ENCODE peak calls at places on chromosomes 6 and 20, in nine cellular contexts. W is osteocyte; O is CD4-positive, alpha-beta T cell; V is psoas muscle; I is cardiac muscle cell; T is AG10803; E is tibial nerve; Y is foreskin fibroblast; Q is fibroblast of mammary gland. F is an unnamed sample.

GRCh38 chr6:139175389-139175788 is 40.5 kb downstream of the HECA start:
- DNase-seq in O (no peak), V (no peak), T (no peak), Y (no peak), W (no peak), I (no peak), Q (no peak), E (no peak), F (no peak)

GRCh38 chr6:156262014-156262413 is 515.2 kb upstream of the ARID1B start:
- DNase-seq in W (no peak), Y (no peak), I (no peak), T (no peak), Q (no peak), E (no peak), V (no peak), O (no peak), F (no peak)

GRCh38 chr6:7042056-7042653 is 65.6 kb upstream of the RREB1 start:
- DNase-seq in T (no peak), W (no peak), I (peak), E (no peak), Q (no peak), Y (no peak), O (no peak), V (no peak), F (no peak)

GRCh38 chr6:43951063-43951755 is 176.0 kb downstream of the MRPL14 start:
- DNase-seq in E (no peak), Y (peak), W (peak), T (peak), Q (peak), I (peak), O (no peak), V (peak), F (no peak)

GRCh38 chr20:49028684-49029083 is 17.4 kb upstream of the CSE1L start:
- DNase-seq in O (no peak), V (no peak), Y (peak), W (no peak), I (peak), T (peak), E (no peak), Q (peak), F (no peak)

GRCh38 chr6:159134701-159135364 is 34.4 kb upstream of the FNDC1 start:
- DNase-seq in I (peak), W (no peak), V (peak), Q (peak), T (peak), O (peak), Y (peak), E (peak), F (peak)

GRCh38 chr6:125197795-125198269 is 44.3 kb downstream of the TPD52L1 start:
- DNase-seq in O (no peak), Y (peak), T (peak), E (peak), W (no peak), I (peak), V (peak), Q (peak), F (peak)

GRCh38 chr20:10216146-10216741 is 2.4 kb upstream of the SNAP25 start:
- DNase-seq in Q (peak), T (no peak), Y (no peak), W (no peak), O (no peak), V (no peak), E (no peak), I (peak), F (no peak)

GRCh38 chr6:168166627-168167026 is 87.6 kb upstream of the FRMD1 start:
- DNase-seq in T (no peak), O (no peak), W (peak), E (no peak), Q (no peak), V (no peak), I (no peak), Y (no peak), F (peak)
- TF ChIP-seq CTCF in T (no peak), O (no peak), W (no peak), E (no peak), Q (no peak), V (no peak), I (no peak), Y (no peak), F (no peak)

GRCh38 chr6:33288141-33288941 is 698 bp downstream of the WDR46 start:
- DNase-seq in Q (no peak), E (no peak), T (no peak), I (no peak), O (no peak), Y (no peak), W (no peak), V (no peak), F (no peak)

GRCh38 chr6:33290459-33290858 is 1.1 kb downstream of the PFDN6 start:
- DNase-seq in E (no peak), Y (no peak), W (no peak), I (no peak), Q (no peak), T (no peak), V (no peak), O (no peak), F (no peak)

GRCh38 chr6:33286946-33287914 is 1.8 kb downstream of the WDR46 start:
- DNase-seq in Y (no peak), I (no peak), V (peak), Q (no peak), E (no peak), T (no peak), W (no peak), O (no peak), F (no peak)

GRCh38 chr6:33289784-33290315 is 449 bp downstream of the PFDN6 start:
- DNase-seq in I (no peak), W (no peak), Q (no peak), Y (no peak), V (no peak), O (no peak), E (no peak), T (no peak), F (no peak)

DNA sequence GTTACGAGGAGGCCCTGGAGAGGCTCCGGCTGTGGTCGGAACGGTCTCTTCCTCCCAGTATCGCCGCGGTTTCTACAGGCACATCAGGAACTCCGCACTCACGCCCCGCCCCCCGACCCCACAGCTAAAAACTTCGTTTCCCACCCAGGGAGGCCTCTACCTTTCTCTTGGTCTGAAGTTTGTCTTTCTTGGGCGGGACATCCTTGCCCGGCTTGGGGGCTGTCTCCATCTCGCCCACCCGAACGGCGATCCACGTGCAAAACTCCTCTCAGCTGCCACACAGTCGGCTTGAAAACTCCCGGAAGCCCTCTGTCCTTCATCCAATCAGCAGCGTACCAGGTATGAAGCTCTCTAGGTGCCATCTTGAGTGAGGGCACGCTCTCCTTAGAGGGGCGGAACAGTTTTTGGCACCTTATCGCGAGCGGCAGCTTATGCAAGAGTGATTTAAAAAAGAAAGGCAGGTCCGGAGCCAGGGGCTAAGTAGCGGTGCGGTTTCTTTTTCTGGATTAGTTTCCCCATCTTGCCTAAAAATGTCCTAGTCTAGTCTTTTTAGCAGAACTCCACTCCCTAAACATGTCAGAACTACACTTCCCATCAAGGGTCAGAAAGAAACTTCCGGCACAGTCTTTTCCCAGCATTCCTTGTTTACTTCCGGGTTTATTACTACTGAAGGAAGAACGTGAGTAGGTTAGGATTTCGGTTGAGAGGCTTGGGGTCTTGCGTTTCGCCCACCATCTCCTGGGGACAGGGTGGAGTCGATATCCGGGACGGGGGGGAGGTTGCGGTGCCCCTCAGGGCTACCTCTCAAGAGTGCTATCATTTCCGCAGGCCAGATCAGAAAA is at the start of the genes PFDN6 and WDR46:
- DNase-seq in I (peak), Y (peak), O (peak), W (no peak), E (peak), V (peak), T (peak), Q (peak), F (peak)
- TF ChIP-seq CTCF in I (no peak), Y (no peak), O (no peak), W (no peak), E (no peak), V (no peak), T (no peak), Q (no peak), F (no peak)

GRCh38 chr20:57948177-57948955 is 238.6 kb upstream of the PMEPA1 start:
- DNase-seq in Y (no peak), V (no peak), O (no peak), Q (no peak), W (no peak), I (no peak), T (no peak), E (no peak), F (no peak)
- TF ChIP-seq CTCF in Y (no peak), V (no peak), O (no peak), Q (no peak), W (no peak), I (no peak), T (no peak), E (no peak), F (no peak)

DNA sequence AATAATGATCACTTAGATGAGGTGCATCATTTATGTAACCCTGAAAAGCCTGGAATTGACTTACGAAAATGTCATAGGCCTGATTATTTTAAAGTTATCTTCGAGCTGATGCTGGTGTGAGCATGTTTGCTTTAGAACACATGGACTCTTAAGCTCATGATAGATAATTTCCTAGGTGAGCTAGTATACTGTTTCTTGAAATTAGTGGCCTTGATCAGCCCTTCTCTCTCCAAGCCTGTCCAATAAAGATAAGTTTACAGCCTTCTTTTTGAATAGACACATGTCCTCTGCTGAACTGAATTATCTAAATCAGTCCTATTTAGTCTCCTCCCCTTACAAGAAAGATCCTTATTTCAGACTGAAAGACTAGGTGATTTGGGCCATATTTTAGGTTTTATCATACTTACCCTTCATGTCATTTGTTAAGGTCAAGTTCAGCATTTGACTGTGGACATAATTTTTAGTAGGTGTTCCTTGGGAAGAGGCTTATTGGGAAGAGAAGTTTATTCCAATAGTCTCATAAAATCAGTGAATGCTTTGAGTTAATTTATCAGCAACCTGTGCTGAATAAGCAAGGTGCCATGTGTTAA is 15.3 kb downstream of the FOXO3 start:
- DNase-seq in Q (no peak), Y (no peak), T (no peak), O (no peak), V (no peak), W (no peak), E (no peak), I (no peak), F (no peak)
- TF ChIP-seq CTCF in Q (no peak), Y (no peak), T (no peak), O (no peak), V (no peak), W (no peak), E (no peak), I (no peak), F (no peak)

GRCh38 chr6:168368063-168368835 is 48.7 kb upstream of the DACT2 start:
- DNase-seq in O (no peak), W (no peak), Y (no peak), E (no peak), I (peak), V (no peak), T (peak), Q (peak), F (no peak)
- TF ChIP-seq CTCF in O (no peak), W (no peak), Y (no peak), E (no peak), I (peak), V (no peak), T (no peak), Q (no peak), F (no peak)

GRCh38 chr20:36384022-36384619 is 78.0 kb downstream of the DLGAP4 start:
- DNase-seq in W (no peak), E (no peak), Y (no peak), Q (peak), O (peak), V (no peak), T (peak), I (peak), F (no peak)
- TF ChIP-seq CTCF in W (peak), E (no peak), Y (no peak), Q (peak), O (no peak), V (no peak), T (no peak), I (peak), F (no peak)

GRCh38 chr6:37931076-37931465 is 111.5 kb downstream of the ZFAND3 start:
- DNase-seq in T (no peak), I (no peak), Y (no peak), O (no peak), E (no peak), W (no peak), V (no peak), Q (no peak), F (no peak)
- TF ChIP-seq CTCF in T (no peak), I (no peak), Y (no peak), O (no peak), E (no peak), W (no peak), V (no peak), Q (no peak), F (no peak)

GRCh38 chr20:41853803-41854202 is 235.6 kb upstream of the CHD6 start:
- DNase-seq in O (no peak), Q (no peak), V (no peak), E (no peak), Y (no peak), W (no peak), I (no peak), T (no peak), F (no peak)

DNA sequence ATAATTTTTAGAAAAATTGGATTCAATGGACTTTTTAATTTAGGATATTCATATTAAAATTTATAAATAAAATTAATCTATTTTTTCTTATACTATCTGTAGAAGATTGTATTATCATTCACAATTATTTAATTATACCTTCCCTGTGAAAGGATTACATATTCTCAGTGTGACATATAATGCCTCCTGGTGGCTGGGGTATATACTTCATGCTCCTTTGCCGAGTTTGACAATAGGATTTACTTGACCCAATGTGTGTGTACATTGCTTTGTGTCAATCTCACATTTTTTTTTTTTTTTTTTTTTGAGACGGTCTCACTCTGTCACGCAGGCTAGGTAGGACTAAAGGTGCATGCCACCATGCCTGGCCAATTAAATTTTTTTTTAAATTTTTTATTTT is 230.0 kb upstream of the CHD6 start:
- DNase-seq in W (no peak), O (no peak), T (no peak), V (no peak), Q (no peak), I (no peak), Y (no peak), E (no peak), F (no peak)
- TF ChIP-seq CTCF in W (no peak), O (no peak), T (no peak), V (no peak), Q (no peak), I (no peak), Y (no peak), E (no peak), F (no peak)

GRCh38 chr6:163634514-163635171 is 220.1 kb downstream of the QKI start:
- DNase-seq in W (no peak), I (no peak), O (no peak), Y (no peak), T (no peak), E (no peak), V (no peak), Q (no peak), F (no peak)
- TF ChIP-seq CTCF in W (no peak), I (no peak), O (no peak), Y (no peak), T (no peak), E (no peak), V (no peak), Q (no peak), F (no peak)

DNA sequence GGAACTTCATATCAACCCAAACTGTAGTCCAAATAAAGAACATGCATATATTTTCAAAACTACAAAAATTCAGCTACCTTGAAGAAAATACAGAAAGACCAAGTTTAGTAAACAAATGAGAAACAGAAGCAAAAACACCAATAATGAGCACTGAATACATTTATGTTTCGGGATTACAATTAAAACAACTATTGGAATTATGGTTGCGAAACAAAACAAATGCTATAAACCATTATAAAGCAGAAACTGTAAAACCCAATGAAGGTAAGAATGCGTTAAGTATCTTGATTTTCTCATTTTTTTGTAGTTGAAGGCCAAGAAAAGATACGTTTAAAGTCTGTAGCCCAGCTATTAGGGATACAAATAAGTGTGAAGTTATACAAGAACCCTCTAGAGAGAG is 111.4 kb downstream of the PRND start:
- DNase-seq in W (no peak), Y (no peak), E (no peak), Q (no peak), O (no peak), I (no peak), T (no peak), V (no peak), F (no peak)
- TF ChIP-seq CTCF in W (no peak), Y (no peak), E (no peak), Q (no peak), O (no peak), I (no peak), T (no peak), V (no peak), F (no peak)

F was measured in right atrium auricular region.